ENCODE peak calls at places on chromosomes 5 and 9, in six cellular contexts. W, Z, R, K, M and Q are unnamed samples.

GRCh38 chr9:136119259-136120118 is 814 bp upstream of the TMEM250 start:
- DNase-seq in R (no peak), Z (no peak), W (no peak), M (no peak), K (no peak), Q (peak)

GRCh38 chr5:125064610-125065009 is 318.2 kb upstream of the ZNF608 start:
- DNase-seq in K (no peak), R (no peak), M (no peak), W (no peak), Z (no peak), Q (no peak)

GRCh38 chr5:60026174-60026573 is 132.6 kb upstream of the PDE4D start:
- DNase-seq in R (no peak), W (no peak), M (peak), Z (no peak), K (no peak), Q (no peak)

GRCh38 chr5:138706655-138707480 is 46.4 kb upstream of the CTNNA1 start:
- DNase-seq in Z (no peak), K (no peak), W (no peak), R (no peak), M (no peak), Q (peak)

GRCh38 chr9:129637102-129637501 is 4.8 kb downstream of the ASB6 start:
- DNase-seq in M (no peak), R (no peak), K (no peak), W (no peak), Z (no peak), Q (no peak)

GRCh38 chr5:89128097-89128496 is 245.1 kb upstream of the MEF2C start:
- DNase-seq in R (no peak), K (no peak), Z (no peak), W (no peak), M (no peak), Q (no peak)

GRCh38 chr5:32278403-32278802 is 34.3 kb downstream of the MTMR12 start:
- DNase-seq in R (no peak), W (no peak), M (no peak), K (no peak), Z (no peak), Q (peak)

GRCh38 chr9:131744171-131744714 is 4.4 kb upstream of the RAPGEF1 start:
- DNase-seq in R (no peak), M (no peak), K (no peak), Z (no peak), W (no peak), Q (no peak)

GRCh38 chr9:84331119-84331791 is 9.3 kb downstream of the SLC28A3 start:
- DNase-seq in Z (no peak), M (no peak), K (no peak), R (no peak), W (no peak), Q (no peak)

GRCh38 chr5:159877894-159878448 is 38.3 kb upstream of the ADRA1B start:
- DNase-seq in W (no peak), R (no peak), K (peak), M (no peak), Z (no peak), Q (no peak)

GRCh38 chr5:139443766-139444473 is 4.6 kb upstream of the DNAJC18 start:
- DNase-seq in Z (no peak), K (peak), M (no peak), W (no peak), R (no peak), Q (peak)